ENCODE peak calls at places on chromosomes 13 and 19, in five cellular contexts. One of them, this sample, is unnamed.

GRCh38 chr13:45194081-45194939 is 6.5 kb downstream of the KCTD4 start:
- DNase-seq in PC-3: no peak
- DNase-seq in SK-N-SH: no peak
- DNase-seq in neural progenitor cell: peak; percentile 49
- DNase-seq in GM23248: peak; percentile 80
- DNase-seq in this sample: peak; percentile 77

GRCh38 chr19:58559275-58560006 is 1.0 kb upstream of the UBE2M start:
- DNase-seq in PC-3: peak; percentile 93
- DNase-seq in SK-N-SH: peak; percentile 93
- DNase-seq in neural progenitor cell: peak; percentile 94
- DNase-seq in GM23248: peak; percentile 94
- DNase-seq in this sample: peak; percentile 92

GRCh38 chr13:24692541-24692940 is 12.3 kb downstream of the ATP12A start:
- DNase-seq in PC-3: no peak
- DNase-seq in SK-N-SH: no peak
- DNase-seq in neural progenitor cell: no peak
- DNase-seq in GM23248: peak; percentile 66
- DNase-seq in this sample: peak; percentile 76

GRCh38 chr19:34479396-34479795 is 2.2 kb upstream of the WTIP start:
- DNase-seq in PC-3: no peak
- DNase-seq in SK-N-SH: no peak
- DNase-seq in neural progenitor cell: no peak
- DNase-seq in GM23248: no peak
- DNase-seq in this sample: no peak

GRCh38 chr19:46648070-46648960 is 12.3 kb upstream of the GNG8 start:
- DNase-seq in PC-3: no peak
- DNase-seq in SK-N-SH: no peak
- DNase-seq in neural progenitor cell: no peak
- DNase-seq in GM23248: no peak
- DNase-seq in this sample: no peak

GRCh38 chr13:99382428-99383133 is 75.4 kb upstream of the GPR183 start:
- DNase-seq in PC-3: no peak
- DNase-seq in SK-N-SH: no peak
- DNase-seq in neural progenitor cell: no peak
- DNase-seq in GM23248: peak; percentile 9
- DNase-seq in this sample: no peak

GRCh38 chr19:8580710-8581281 is 3.6 kb upstream of the MYO1F start:
- DNase-seq in PC-3: peak; percentile 83
- DNase-seq in SK-N-SH: peak; percentile 90
- DNase-seq in neural progenitor cell: peak; percentile 91
- DNase-seq in GM23248: peak; percentile 81
- DNase-seq in this sample: peak; percentile 73

GRCh38 chr19:55640043-55640576 is 692 bp upstream of the ZNF580 start:
- DNase-seq in PC-3: no peak
- DNase-seq in SK-N-SH: peak; percentile 83
- DNase-seq in neural progenitor cell: peak; percentile 50
- DNase-seq in GM23248: peak; percentile 93
- DNase-seq in this sample: peak; percentile 76

GRCh38 chr13:80131204-80131603 is 209.7 kb downstream of the SPRY2 start:
- DNase-seq in PC-3: peak; percentile 47
- DNase-seq in SK-N-SH: peak; percentile 56
- DNase-seq in neural progenitor cell: peak; percentile 67
- DNase-seq in GM23248: peak; percentile 80
- DNase-seq in this sample: peak; percentile 69

GRCh38 chr13:74560325-74560724 is 426.1 kb upstream of the KLF12 start:
- DNase-seq in PC-3: no peak
- DNase-seq in SK-N-SH: no peak
- DNase-seq in neural progenitor cell: no peak
- DNase-seq in GM23248: no peak
- DNase-seq in this sample: no peak

GRCh38 chr13:68719815-68720214 is 1387.8 kb upstream of the ATXN8OS start:
- DNase-seq in PC-3: no peak
- DNase-seq in SK-N-SH: no peak
- DNase-seq in neural progenitor cell: no peak
- DNase-seq in GM23248: no peak
- DNase-seq in this sample: no peak

GRCh38 chr13:50379584-50379983 is 364.3 kb downstream of the KCNRG start:
- DNase-seq in PC-3: no peak
- DNase-seq in SK-N-SH: no peak
- DNase-seq in neural progenitor cell: no peak
- DNase-seq in GM23248: peak; percentile 7
- DNase-seq in this sample: peak; percentile 68

GRCh38 chr19:4678881-4679379 is 8.8 kb upstream of the MYDGF start:
- DNase-seq in PC-3: peak; percentile 31
- DNase-seq in SK-N-SH: peak; percentile 81
- DNase-seq in neural progenitor cell: peak; percentile 82
- DNase-seq in GM23248: peak; percentile 18
- DNase-seq in this sample: peak; percentile 23

GRCh38 chr19:1864480-1865171 is 1.2 kb upstream of the KLF16 start:
- DNase-seq in PC-3: peak; percentile 44
- DNase-seq in SK-N-SH: peak; percentile 90
- DNase-seq in neural progenitor cell: peak; percentile 91
- DNase-seq in GM23248: peak; percentile 81
- DNase-seq in this sample: peak; percentile 48

GRCh38 chr19:46435009-46435408 is 6.3 kb upstream of the PNMA8C start:
- DNase-seq in PC-3: no peak
- DNase-seq in SK-N-SH: no peak
- DNase-seq in neural progenitor cell: no peak
- DNase-seq in GM23248: no peak
- DNase-seq in this sample: no peak

GRCh38 chr13:105979586-105979985 is 555.9 kb downstream of the EFNB2 start:
- DNase-seq in PC-3: peak; percentile 59
- DNase-seq in SK-N-SH: no peak
- DNase-seq in neural progenitor cell: peak; percentile 30
- DNase-seq in GM23248: no peak
- DNase-seq in this sample: no peak

GRCh38 chr13:59145381-59145780 is 1018.3 kb downstream of the DIAPH3 start:
- DNase-seq in PC-3: no peak
- DNase-seq in SK-N-SH: no peak
- DNase-seq in neural progenitor cell: no peak
- DNase-seq in GM23248: no peak
- DNase-seq in this sample: no peak

GRCh38 chr19:6509118-6509971 is 7.2 kb upstream of the TUBB4A start:
- DNase-seq in PC-3: no peak
- DNase-seq in SK-N-SH: no peak
- DNase-seq in neural progenitor cell: no peak
- DNase-seq in GM23248: peak; percentile 40
- DNase-seq in this sample: no peak

GRCh38 chr19:56477429-56478338 is 539 bp upstream of the ZNF667 start:
- DNase-seq in PC-3: peak; percentile 86
- DNase-seq in SK-N-SH: peak; percentile 98
- DNase-seq in neural progenitor cell: peak; percentile 90
- DNase-seq in GM23248: peak; percentile 98
- DNase-seq in this sample: peak; percentile 93

GRCh38 chr19:45798995-45799517 is 6.4 kb upstream of the DMWD start:
- DNase-seq in PC-3: peak; percentile 65
- DNase-seq in SK-N-SH: peak; percentile 91
- DNase-seq in neural progenitor cell: peak; percentile 72
- DNase-seq in GM23248: peak; percentile 91
- DNase-seq in this sample: peak; percentile 80

GRCh38 chr13:105165449-105166125 is 1369.9 kb downstream of the EFNB2 start:
- DNase-seq in PC-3: no peak
- DNase-seq in SK-N-SH: no peak
- DNase-seq in neural progenitor cell: no peak
- DNase-seq in GM23248: no peak
- DNase-seq in this sample: no peak

GRCh38 chr19:41030651-41031050 is 39.6 kb downstream of the CYP2B6 start:
- DNase-seq in PC-3: no peak
- DNase-seq in SK-N-SH: no peak
- DNase-seq in neural progenitor cell: no peak
- DNase-seq in GM23248: no peak
- DNase-seq in this sample: no peak

GRCh38 chr13:108834193-108834592 is 204.8 kb downstream of the MYO16 start:
- DNase-seq in PC-3: peak; percentile 2
- DNase-seq in SK-N-SH: no peak
- DNase-seq in neural progenitor cell: no peak
- DNase-seq in GM23248: no peak
- DNase-seq in this sample: no peak

GRCh38 chr13:52846567-52847321 is 1.7 kb downstream of the PCDH8 start:
- DNase-seq in PC-3: no peak
- DNase-seq in SK-N-SH: peak; percentile 75
- DNase-seq in neural progenitor cell: peak; percentile 95
- DNase-seq in GM23248: peak; percentile 55
- DNase-seq in this sample: peak; percentile 7

GRCh38 chr19:29890392-29890791 is 51.6 kb upstream of the URI1 start:
- DNase-seq in PC-3: no peak
- DNase-seq in SK-N-SH: no peak
- DNase-seq in neural progenitor cell: no peak
- DNase-seq in GM23248: no peak
- DNase-seq in this sample: no peak

GRCh38 chr19:46716013-46716671 is 772 bp downstream of the PRKD2 start:
- DNase-seq in PC-3: no peak
- DNase-seq in SK-N-SH: peak; percentile 82
- DNase-seq in neural progenitor cell: peak; percentile 85
- DNase-seq in GM23248: peak; percentile 71
- DNase-seq in this sample: no peak

GRCh38 chr19:11435833-11436313 is 438 bp downstream of the PRKCSH start:
- DNase-seq in PC-3: peak; percentile 28
- DNase-seq in SK-N-SH: peak; percentile 53
- DNase-seq in neural progenitor cell: peak; percentile 55
- DNase-seq in GM23248: peak; percentile 69
- DNase-seq in this sample: peak; percentile 31

GRCh38 chr19:18203408-18203862 is 407 bp downstream of the RAB3A start:
- DNase-seq in PC-3: peak; percentile 30
- DNase-seq in SK-N-SH: peak; percentile 69
- DNase-seq in neural progenitor cell: no peak
- DNase-seq in GM23248: peak; percentile 55
- DNase-seq in this sample: no peak

GRCh38 chr19:41264581-41265375 is 606 bp downstream of the HNRNPUL1 start:
- DNase-seq in PC-3: peak; percentile 46
- DNase-seq in SK-N-SH: peak; percentile 67
- DNase-seq in neural progenitor cell: peak; percentile 54
- DNase-seq in GM23248: peak; percentile 67
- DNase-seq in this sample: peak; percentile 35

GRCh38 chr19:52935434-52935833 is 12.2 kb upstream of the ZNF888 start:
- DNase-seq in PC-3: peak; percentile 84
- DNase-seq in SK-N-SH: no peak
- DNase-seq in neural progenitor cell: no peak
- DNase-seq in GM23248: no peak
- DNase-seq in this sample: peak; percentile 51

GRCh38 chr19:6011794-6012193 is 33.9 kb upstream of the RANBP3 start:
- DNase-seq in PC-3: no peak
- DNase-seq in SK-N-SH: no peak
- DNase-seq in neural progenitor cell: no peak
- DNase-seq in GM23248: peak; percentile 41
- DNase-seq in this sample: no peak

GRCh38 chr19:45632468-45633196 is 6.6 kb downstream of the EML2 start:
- DNase-seq in PC-3: peak; percentile 82
- DNase-seq in SK-N-SH: peak; percentile 96
- DNase-seq in neural progenitor cell: peak; percentile 93
- DNase-seq in GM23248: peak; percentile 95
- DNase-seq in this sample: peak; percentile 93

GRCh38 chr19:48842744-48843162 is 6.5 kb upstream of the HSD17B14 start:
- DNase-seq in PC-3: peak; percentile 64
- DNase-seq in SK-N-SH: peak; percentile 80
- DNase-seq in neural progenitor cell: peak; percentile 82
- DNase-seq in GM23248: peak; percentile 63
- DNase-seq in this sample: peak; percentile 64

GRCh38 chr13:101258071-101258470 is 158.2 kb downstream of the NALCN start:
- DNase-seq in PC-3: peak; percentile 90
- DNase-seq in SK-N-SH: no peak
- DNase-seq in neural progenitor cell: peak; percentile 19
- DNase-seq in GM23248: peak; percentile 94
- DNase-seq in this sample: peak; percentile 70

GRCh38 chr19:20858861-20859260 is 64.2 kb upstream of the ZNF85 start:
- DNase-seq in PC-3: no peak
- DNase-seq in SK-N-SH: no peak
- DNase-seq in neural progenitor cell: peak; percentile 15
- DNase-seq in GM23248: no peak
- DNase-seq in this sample: no peak

GRCh38 chr19:20858218-20858617 is 64.8 kb upstream of the ZNF85 start:
- DNase-seq in PC-3: no peak
- DNase-seq in SK-N-SH: no peak
- DNase-seq in neural progenitor cell: peak; percentile 4
- DNase-seq in GM23248: no peak
- DNase-seq in this sample: no peak

GRCh38 chr19:20863176-20863575 is 59.9 kb upstream of the ZNF85 start:
- DNase-seq in PC-3: no peak
- DNase-seq in SK-N-SH: no peak
- DNase-seq in neural progenitor cell: no peak
- DNase-seq in GM23248: no peak
- DNase-seq in this sample: no peak

GRCh38 chr19:20860339-20860738 is 62.7 kb upstream of the ZNF85 start:
- DNase-seq in PC-3: no peak
- DNase-seq in SK-N-SH: no peak
- DNase-seq in neural progenitor cell: no peak
- DNase-seq in GM23248: no peak
- DNase-seq in this sample: no peak
- H3K79me2 ChIP-seq in PC-3: no peaks in the 10 kb centered on the region
- H3K79me2 ChIP-seq in SK-N-SH: no peaks in the 10 kb centered on the region
- H3K79me2 ChIP-seq in neural progenitor cell: no peaks in the 10 kb centered on the region
- H3K79me2 ChIP-seq in GM23248: no peaks in the 10 kb centered on the region
- H3K79me2 ChIP-seq in this sample: no peaks in the 10 kb centered on the region

GRCh38 chr19:44498988-44499387 is 1.3 kb downstream of the ZNF180 start:
- DNase-seq in PC-3: no peak
- DNase-seq in SK-N-SH: no peak
- DNase-seq in neural progenitor cell: no peak
- DNase-seq in GM23248: no peak
- DNase-seq in this sample: no peak
- H3K79me2 ChIP-seq in PC-3: peaks cover 38% of the 10 kb centered on the region
- H3K79me2 ChIP-seq in SK-N-SH: peaks cover 56% of the 10 kb centered on the region
- H3K79me2 ChIP-seq in neural progenitor cell: peaks cover 58% of the 10 kb centered on the region
- H3K79me2 ChIP-seq in GM23248: peaks cover 60% of the 10 kb centered on the region
- H3K79me2 ChIP-seq in this sample: peaks cover 32% of the 10 kb centered on the region

GRCh38 chr13:112899618-112900600 is 69.1 kb upstream of the MCF2L start:
- DNase-seq in PC-3: no peak
- DNase-seq in SK-N-SH: no peak
- DNase-seq in neural progenitor cell: no peak
- DNase-seq in GM23248: no peak
- DNase-seq in this sample: no peak
- H3K79me2 ChIP-seq in PC-3: no peaks in the 10 kb centered on the region
- H3K79me2 ChIP-seq in SK-N-SH: no peaks in the 10 kb centered on the region
- H3K79me2 ChIP-seq in neural progenitor cell: peaks cover 59% of the 10 kb centered on the region
- H3K79me2 ChIP-seq in GM23248: no peaks in the 10 kb centered on the region
- H3K79me2 ChIP-seq in this sample: no peaks in the 10 kb centered on the region

DNA sequence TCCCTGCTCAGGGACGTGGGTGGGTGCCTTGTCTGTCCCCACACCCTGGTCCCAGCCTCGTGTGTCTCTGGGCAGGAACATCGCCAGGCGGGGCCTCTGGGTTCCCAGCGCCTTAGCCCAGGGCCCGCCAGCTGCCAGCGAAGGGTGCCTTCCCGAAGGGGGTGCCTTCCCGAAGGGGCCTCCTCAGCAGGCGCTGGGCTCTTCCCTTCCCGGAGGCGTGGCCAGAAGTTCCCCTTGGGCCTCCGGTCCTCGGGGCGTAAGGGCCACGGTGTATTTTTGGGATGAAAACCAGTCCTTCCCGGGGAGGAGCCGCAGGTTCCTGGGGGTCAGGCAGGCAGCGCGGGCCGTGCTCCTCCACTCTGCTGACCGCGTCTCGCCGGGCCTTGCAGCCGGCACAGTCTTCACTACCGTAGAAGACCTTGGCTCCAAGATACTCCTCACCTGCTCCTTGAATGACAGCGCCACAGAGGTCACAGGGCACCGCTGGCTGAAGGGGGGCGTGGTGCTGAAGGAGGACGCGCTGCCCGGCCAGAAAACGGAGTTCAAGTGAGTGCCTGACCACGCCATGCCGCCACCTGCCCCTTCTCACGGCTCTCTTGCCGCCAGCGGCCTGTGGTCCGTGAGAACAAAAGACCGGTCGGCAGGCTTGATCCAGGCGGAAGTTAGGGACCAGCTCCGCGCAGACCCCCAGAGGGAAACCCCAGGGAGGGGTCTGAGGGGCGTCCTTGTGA is 6.9 kb downstream of the BSG start:
- DNase-seq in PC-3: no peak
- DNase-seq in SK-N-SH: no peak
- DNase-seq in neural progenitor cell: no peak
- DNase-seq in GM23248: no peak
- DNase-seq in this sample: no peak
- H3K79me2 ChIP-seq in PC-3: peaks cover 61% of the 10 kb centered on the region
- H3K79me2 ChIP-seq in SK-N-SH: peaks cover 61% of the 10 kb centered on the region
- H3K79me2 ChIP-seq in neural progenitor cell: peaks cover 64% of the 10 kb centered on the region
- H3K79me2 ChIP-seq in GM23248: peaks cover 78% of the 10 kb centered on the region
- H3K79me2 ChIP-seq in this sample: peaks cover 52% of the 10 kb centered on the region